ENCODE peak calls at places on chromosomes 11 and 22, in four cellular contexts. I, M, J and B are unnamed samples. For H3K4me1, the result is how much of the 10 kb centered on the place peaks cover.

GRCh38 chr11:96306933-96307747 is 35.9 kb downstream of the MAML2 start:
- DNase-seq in J (peak), M (peak), I (peak), B (peak)

GRCh38 chr11:111634981-111635705 is 32.9 kb downstream of the SIK2 start:
- DNase-seq in J (no peak), M (peak), I (no peak), B (no peak)

GRCh38 chr11:84413547-84413946 is 1127.4 kb upstream of the CCDC90B start:
- DNase-seq in J (no peak), I (no peak), M (no peak), B (no peak)

GRCh38 chr11:120622189-120622912 is 110.8 kb downstream of the GRIK4 start:
- DNase-seq in M (no peak), J (no peak), I (peak), B (no peak)

GRCh38 chr22:49619301-49619700 is 208.4 kb downstream of the BRD1 start:
- DNase-seq in J (no peak), I (no peak), M (no peak), B (no peak)

GRCh38 chr11:102614485-102614884 is 10.6 kb downstream of the MMP20 start:
- DNase-seq in I (no peak), M (no peak), J (no peak), B (no peak)

GRCh38 chr22:29117799-29118477 is 45.1 kb downstream of the KREMEN1 start:
- DNase-seq in M (no peak), I (no peak), J (no peak), B (no peak)

GRCh38 chr11:102620858-102621561 is 4.1 kb downstream of the MMP20 start:
- DNase-seq in J (no peak), I (no peak), M (no peak), B (no peak)

GRCh38 chr11:10659339-10660216 is 34.0 kb downstream of the IRAG1 start:
- DNase-seq in M (peak), J (no peak), I (no peak), B (no peak)

GRCh38 chr22:41181349-41182241 is 23.5 kb upstream of the L3MBTL2 start:
- DNase-seq in J (no peak), M (peak), I (no peak), B (no peak)

GRCh38 chr11:60168306-60168705 is 14.6 kb downstream of the MS4A6A start:
- DNase-seq in I (no peak), J (no peak), M (peak), B (no peak)

GRCh38 chr11:6298605-6299004 is 21.7 kb downstream of the CAVIN3 start:
- DNase-seq in M (peak), I (peak), J (peak), B (no peak)

GRCh38 chr11:60739114-60739513 is 14.6 kb downstream of the MS4A18 start:
- DNase-seq in I (no peak), M (no peak), J (no peak), B (no peak)

GRCh38 chr11:115572551-115572950 is 68.3 kb upstream of the CADM1 start:
- DNase-seq in I (no peak), M (no peak), J (no peak), B (no peak)

GRCh38 chr11:35605691-35606090 is 12.6 kb upstream of the FJX1 start:
- DNase-seq in I (no peak), J (no peak), M (no peak), B (no peak)

GRCh38 chr11:60942970-60943565 is 8.9 kb downstream of the SLC15A3 start:
- DNase-seq in M (peak), I (no peak), J (peak), B (peak)

GRCh38 chr11:124277207-124277606 is 21.0 kb downstream of the OR8G5 start:
- DNase-seq in J (no peak), M (no peak), I (no peak), B (no peak)

GRCh38 chr11:3627291-3627690 is 14.5 kb downstream of the ART5 start:
- DNase-seq in J (no peak), M (peak), I (no peak), B (no peak)

GRCh38 chr11:25633230-25633629 is 698.7 kb upstream of the ANO3 start:
- DNase-seq in I (no peak), J (no peak), M (no peak), B (no peak)

GRCh38 chr11:106262852-106263251 is 185.4 kb downstream of the AASDHPPT start:
- DNase-seq in J (no peak), I (no peak), M (no peak), B (no peak)

DNA sequence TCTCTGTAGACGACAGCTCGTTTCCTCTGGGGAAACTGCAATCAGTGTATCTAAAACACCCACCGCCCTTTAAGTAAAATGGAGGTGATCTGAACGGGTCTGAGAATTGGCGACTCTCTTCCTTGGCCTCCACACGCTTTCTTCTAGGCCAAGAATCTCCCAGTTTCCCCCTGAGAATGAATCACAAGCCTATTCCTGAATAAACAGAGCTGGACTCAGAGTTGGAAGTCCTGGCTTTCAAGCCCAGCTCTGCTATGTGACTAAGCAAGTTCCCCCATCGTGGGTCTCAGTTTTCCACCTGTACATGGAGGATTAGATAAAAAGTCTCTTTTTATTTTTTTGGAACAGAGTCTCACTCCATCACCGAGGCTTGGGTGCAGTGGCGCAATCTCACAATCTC is 200.4 kb downstream of the MN1 start:
- DNase-seq in J (no peak), M (no peak), I (no peak), B (no peak)
- H3K4me1 ChIP-seq in J (under half), M (under half), I (under half), B (under half)

GRCh38 chr11:134414036-134414731 is 2.1 kb upstream of the B3GAT1 start:
- DNase-seq in J (no peak), I (peak), M (no peak), B (no peak)

GRCh38 chr11:134411887-134412507 is at the start of gene B3GAT1:
- DNase-seq in I (peak), J (no peak), M (no peak), B (no peak)

GRCh38 chr11:134410766-134411165 is 1.3 kb downstream of the B3GAT1 start:
- DNase-seq in M (no peak), J (no peak), I (no peak), B (no peak)

GRCh38 chr11:134413334-134414035 is 1.4 kb upstream of the B3GAT1 start:
- DNase-seq in I (no peak), J (no peak), M (no peak), B (no peak)

DNA sequence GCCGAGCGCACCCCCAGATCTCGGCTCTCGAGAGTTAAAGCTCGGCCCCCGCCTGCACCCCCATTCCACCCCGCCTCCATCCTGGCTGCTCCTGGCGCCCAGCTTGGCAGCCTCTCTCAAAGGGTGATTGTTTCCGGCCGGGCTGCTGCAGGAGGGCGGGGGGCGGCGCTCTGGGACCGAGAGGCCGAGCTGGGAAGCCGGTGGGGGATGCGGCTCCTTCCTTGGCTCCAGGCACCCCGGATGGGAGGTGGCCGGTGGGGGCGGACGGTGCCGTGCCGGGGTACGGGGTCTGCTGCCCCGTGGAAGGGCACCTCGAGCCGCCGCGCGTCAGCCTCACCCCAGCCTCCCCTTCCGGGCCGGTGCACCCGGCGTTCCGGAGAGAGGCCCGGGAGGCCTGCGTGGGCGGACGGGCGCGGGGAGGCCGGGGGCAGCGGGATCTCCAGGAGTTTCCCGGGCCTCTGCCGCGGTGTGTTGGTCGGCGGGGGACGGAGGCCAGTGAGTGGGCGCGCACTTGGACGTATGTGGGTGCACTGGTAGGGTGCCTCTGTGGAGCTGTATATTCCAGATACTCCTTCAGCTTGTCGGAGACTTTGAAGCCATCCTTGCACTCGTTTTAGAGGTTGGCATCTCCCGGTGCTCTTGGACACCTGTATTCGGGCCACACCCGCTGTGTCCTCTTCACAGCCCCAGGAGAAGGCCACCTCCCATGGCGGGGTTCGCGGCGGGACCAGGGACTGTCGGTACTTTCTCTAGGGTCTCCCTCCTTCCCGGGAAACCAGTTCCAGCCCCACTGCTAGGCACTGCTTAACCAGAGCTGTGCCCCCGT is 679 bp upstream of the B3GAT1 start:
- DNase-seq in J (peak), I (peak), M (no peak), B (no peak)
- H3K4me3 ChIP-seq in J (peak), I (peak), M (no peak), B (peak)

GRCh38 chr11:65585396-65586246 is 9.8 kb downstream of the EHBP1L1 start:
- DNase-seq in I (peak), J (no peak), M (no peak), B (no peak)

GRCh38 chr11:65584723-65585171 is 8.9 kb downstream of the EHBP1L1 start:
- DNase-seq in J (no peak), I (peak), M (no peak), B (no peak)

GRCh38 chr11:65586247-65586630 is 9.4 kb downstream of the KCNK7 start:
- DNase-seq in M (no peak), I (peak), J (no peak), B (no peak)

GRCh38 chr11:65588199-65589054 is 7.2 kb downstream of the KCNK7 start:
- DNase-seq in J (peak), M (no peak), I (peak), B (peak)

GRCh38 chr11:65586676-65587075 is 8.9 kb downstream of the KCNK7 start:
- DNase-seq in M (no peak), I (peak), J (no peak), B (no peak)
- H3K4me1 ChIP-seq in M (under half), I (under half), J (half or more), B (under half)

GRCh38 chr22:27719535-27720227 is 81.9 kb downstream of the MN1 start:
- DNase-seq in J (no peak), M (peak), I (no peak), B (peak)

GRCh38 chr22:27717094-27717493 is 84.5 kb downstream of the MN1 start:
- DNase-seq in J (no peak), M (no peak), I (no peak), B (no peak)

GRCh38 chr22:27719033-27719341 is 82.6 kb downstream of the MN1 start:
- DNase-seq in J (no peak), I (no peak), M (no peak), B (no peak)

GRCh38 chr22:27716074-27716473 is 85.5 kb downstream of the MN1 start:
- DNase-seq in J (no peak), M (no peak), I (no peak), B (no peak)

DNA sequence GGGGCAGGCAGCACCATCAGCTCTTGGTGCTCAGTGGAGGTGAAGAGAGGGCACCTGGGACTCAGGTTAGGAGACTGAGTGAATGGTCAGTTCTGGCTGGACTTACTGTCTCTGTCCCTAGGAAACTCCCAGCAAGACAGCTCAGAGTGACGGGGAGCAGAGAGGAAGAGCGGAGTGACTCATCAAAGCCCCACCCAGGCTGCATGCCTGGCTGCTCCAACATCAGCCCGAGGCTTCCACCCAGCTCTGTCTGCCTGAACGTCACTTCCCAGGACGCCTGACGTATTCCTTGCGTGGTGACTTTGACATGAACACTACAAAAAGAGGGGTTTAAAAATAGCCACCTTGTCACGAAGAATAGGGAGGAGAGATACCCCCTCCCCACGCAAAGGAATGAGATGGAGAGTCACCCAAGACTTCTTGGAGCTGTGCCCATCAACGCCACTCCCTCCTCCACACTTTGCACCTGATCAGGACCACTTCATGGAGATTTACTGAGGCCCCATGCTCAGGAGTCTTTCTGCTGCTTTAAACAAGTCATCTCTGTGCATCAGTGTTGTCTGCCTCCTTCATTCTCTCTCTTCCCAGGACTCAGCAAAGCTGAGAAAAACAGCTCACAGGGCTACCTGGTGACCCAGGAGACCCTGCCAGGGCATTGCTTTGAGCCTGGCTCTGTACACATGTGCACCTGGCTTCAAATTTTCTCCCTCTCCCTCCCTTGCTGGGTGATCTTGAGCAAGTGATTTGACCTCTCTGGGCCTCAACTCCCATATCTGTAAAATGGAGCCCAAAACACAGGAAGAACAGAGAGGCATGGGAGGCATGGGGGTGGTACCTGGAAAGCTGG is 83.1 kb downstream of the MN1 start:
- DNase-seq in I (peak), J (peak), M (peak), B (peak)
- H3K4me3 ChIP-seq in I (no peak), J (no peak), M (no peak), B (no peak)

GRCh38 chr11:67288198-67288451 is 978 bp upstream of the ANKRD13D start:
- DNase-seq in I (no peak), J (no peak), M (no peak), B (no peak)
- H3K4me1 ChIP-seq in I (under half), J (half or more), M (under half), B (under half)

GRCh38 chr11:88508558-88508807 is 170.9 kb upstream of the CTSC start:
- DNase-seq in M (no peak), I (no peak), J (no peak), B (no peak)
- H3K4me3 ChIP-seq in M (no peak), I (no peak), J (peak), B (peak)